ENCODE peak calls at places on chromosome 7, in six cellular contexts. G is SK-N-SH, Z is mammary epithelial cell, L is fibroblast of lung, Y is neural progenitor cell, D is Karpas-422. V is an unnamed sample.
A peak's percentile ranks its signal among the peaks of the same experiment; 100 is the strongest.

GRCh38 chr7:134448359-134449229 is 10.3 kb downstream of the AKR1B1 start:
- DNase-seq in Z (peak; percentile 90), L (peak; percentile 86), Y (no peak), G (no peak), D (no peak), V (peak; percentile 96)

GRCh38 chr7:94182066-94182465 is 177.9 kb upstream of the BET1 start:
- DNase-seq in D (no peak), Z (peak; percentile 70), Y (no peak), L (peak; percentile 92), G (no peak), V (peak; percentile 34)

GRCh38 chr7:114426824-114427223 is 12.2 kb downstream of the FOXP2 start:
- DNase-seq in Y (peak; percentile 27), Z (no peak), G (no peak), D (no peak), L (peak; percentile 20), V (no peak)

GRCh38 chr7:132435016-132435990 is 141.0 kb downstream of the PLXNA4 start:
- DNase-seq in Y (peak; percentile 40), D (no peak), L (no peak), G (peak; percentile 73), Z (no peak), V (no peak)

GRCh38 chr7:83148776-83149175 is 13.9 kb downstream of the PCLO start:
- DNase-seq in L (peak; percentile 65), Z (peak; percentile 54), D (no peak), Y (no peak), G (no peak), V (no peak)

GRCh38 chr7:112097524-112097923 is 108.7 kb downstream of the DOCK4 start:
- DNase-seq in G (no peak), D (no peak), L (no peak), Y (no peak), Z (peak; percentile 68), V (no peak)

GRCh38 chr7:141477866-141478265 is 73.3 kb upstream of the AGK start:
- DNase-seq in L (peak; percentile 61), Y (no peak), Z (no peak), D (no peak), G (no peak), V (no peak)

GRCh38 chr7:155405399-155406318 is 52.3 kb upstream of the EN2 start:
- DNase-seq in Z (no peak), Y (peak; percentile 32), L (no peak), G (peak; percentile 70), D (peak; percentile 44), V (peak; percentile 91)

GRCh38 chr7:40644454-40645188 is 509.8 kb downstream of the SUGCT start:
- DNase-seq in L (no peak), Y (no peak), G (peak; percentile 41), D (no peak), Z (no peak), V (no peak)

GRCh38 chr7:36567699-36568436 is 156.4 kb downstream of the AOAH start:
- DNase-seq in L (no peak), D (no peak), Z (no peak), Y (no peak), G (no peak), V (peak; percentile 51)

GRCh38 chr7:151374726-151375125 is 33.1 kb downstream of the NUB1 start:
- DNase-seq in L (no peak), Y (no peak), G (peak; percentile 34), Z (no peak), D (no peak), V (peak; percentile 49)

GRCh38 chr7:8190121-8190895 is 71.7 kb downstream of the ICA1 start:
- DNase-seq in L (peak; percentile 53), Y (peak; percentile 78), D (peak; percentile 85), Z (peak; percentile 41), G (peak; percentile 60), V (peak; percentile 77)

GRCh38 chr7:8189615-8190014 is 72.4 kb downstream of the ICA1 start:
- DNase-seq in Z (no peak), Y (peak; percentile 88), D (no peak), G (no peak), L (peak; percentile 5), V (no peak)

GRCh38 chr7:8184241-8184640 is 77.7 kb downstream of the ICA1 start:
- DNase-seq in Y (no peak), Z (no peak), G (no peak), L (no peak), D (no peak), V (no peak)

DNA sequence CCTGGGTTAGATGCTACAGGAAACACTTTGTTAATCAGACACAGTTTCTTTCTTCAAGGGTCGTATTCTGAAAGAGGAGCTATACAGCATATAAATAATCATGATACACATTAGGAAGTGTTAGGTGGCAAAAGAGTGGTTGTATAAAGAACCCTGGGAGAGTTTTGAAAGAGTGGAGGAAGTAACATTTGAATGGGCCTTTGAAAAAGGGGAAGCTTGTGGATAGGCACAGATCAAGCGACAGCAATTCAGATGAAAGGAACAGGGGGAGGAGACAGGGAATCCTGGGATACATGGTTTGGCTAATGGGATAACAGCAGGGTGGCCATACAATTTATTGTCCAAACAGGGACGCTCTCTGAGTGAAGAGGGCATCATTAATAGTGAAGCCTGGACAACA is 76.1 kb downstream of the ICA1 start:
- DNase-seq in D (peak; percentile 46), L (no peak), Y (peak; percentile 32), G (no peak), Z (no peak), V (no peak)
- H2AFZ ChIP-seq in D (peak overlapping the region; percentile 55), L (no peak overlapping the region), Y (peak overlapping the region; percentile 52), G (no peak overlapping the region), Z (no peak overlapping the region), V (no peak overlapping the region)

GRCh38 chr7:121001932-121002754 is 13.6 kb downstream of the CPED1 start:
- DNase-seq in Y (no peak), Z (no peak), L (no peak), D (no peak), G (no peak), V (no peak)
- H3K4me1 ChIP-seq in Y (peaks cover 9% of the 10 kb centered on the region), Z (no peaks in the 10 kb centered on the region), L (peaks cover 19% of the 10 kb centered on the region), D (peaks cover 3% of the 10 kb centered on the region), G (peaks cover 23% of the 10 kb centered on the region), V (peaks cover 46% of the 10 kb centered on the region)

GRCh38 chr7:92808635-92809034 is 27.7 kb downstream of the CDK6 start:
- DNase-seq in Z (no peak), G (no peak), D (no peak), L (no peak), Y (no peak), V (no peak)
- H4K20me1 ChIP-seq in Z (no peaks in the 10 kb centered on the region), G (peaks cover 28% of the 10 kb centered on the region), D (no peaks in the 10 kb centered on the region), L (no peaks in the 10 kb centered on the region), Y (no peaks in the 10 kb centered on the region), V (no peaks in the 10 kb centered on the region)

DNA sequence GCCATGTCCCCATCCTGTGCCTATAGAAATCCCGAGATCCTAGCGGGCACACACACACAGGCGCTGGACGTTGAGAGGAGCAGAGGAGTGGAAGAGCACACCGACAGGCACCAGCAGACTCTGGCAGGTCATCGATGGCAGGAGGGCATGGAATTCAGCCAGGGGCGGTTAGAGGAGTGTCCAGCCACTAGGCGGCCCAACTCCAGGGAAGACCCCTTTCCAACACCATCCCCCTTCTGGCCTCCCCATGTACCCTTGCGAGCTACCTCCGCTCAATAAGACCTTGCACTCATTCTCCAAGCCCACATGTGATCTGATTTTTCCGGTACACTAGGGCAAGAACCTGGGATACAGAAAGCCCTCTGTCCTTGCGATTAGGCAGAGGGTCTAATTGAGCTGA is 356.0 kb upstream of the DPP6 start:
- DNase-seq in L (no peak), Y (no peak), D (no peak), Z (no peak), G (no peak), V (no peak)
- H2AFZ ChIP-seq in L (no peak overlapping the region), Y (no peak overlapping the region), D (no peak overlapping the region), Z (no peak overlapping the region), G (no peak overlapping the region), V (no peak overlapping the region)

GRCh38 chr7:3119963-3120362 is 76.3 kb upstream of the CARD11 start:
- DNase-seq in Y (no peak), G (no peak), D (no peak), L (no peak), Z (no peak), V (no peak)

GRCh38 chr7:3112499-3113134 is 69.0 kb upstream of the CARD11 start:
- DNase-seq in L (no peak), D (no peak), G (no peak), Y (peak; percentile 42), Z (no peak), V (no peak)

GRCh38 chr7:3114917-3115316 is 71.2 kb upstream of the CARD11 start:
- DNase-seq in Z (no peak), D (no peak), Y (no peak), L (no peak), G (no peak), V (no peak)

GRCh38 chr7:3120513-3120912 is 76.8 kb upstream of the CARD11 start:
- DNase-seq in L (no peak), Y (no peak), Z (no peak), D (no peak), G (no peak), V (no peak)

DNA sequence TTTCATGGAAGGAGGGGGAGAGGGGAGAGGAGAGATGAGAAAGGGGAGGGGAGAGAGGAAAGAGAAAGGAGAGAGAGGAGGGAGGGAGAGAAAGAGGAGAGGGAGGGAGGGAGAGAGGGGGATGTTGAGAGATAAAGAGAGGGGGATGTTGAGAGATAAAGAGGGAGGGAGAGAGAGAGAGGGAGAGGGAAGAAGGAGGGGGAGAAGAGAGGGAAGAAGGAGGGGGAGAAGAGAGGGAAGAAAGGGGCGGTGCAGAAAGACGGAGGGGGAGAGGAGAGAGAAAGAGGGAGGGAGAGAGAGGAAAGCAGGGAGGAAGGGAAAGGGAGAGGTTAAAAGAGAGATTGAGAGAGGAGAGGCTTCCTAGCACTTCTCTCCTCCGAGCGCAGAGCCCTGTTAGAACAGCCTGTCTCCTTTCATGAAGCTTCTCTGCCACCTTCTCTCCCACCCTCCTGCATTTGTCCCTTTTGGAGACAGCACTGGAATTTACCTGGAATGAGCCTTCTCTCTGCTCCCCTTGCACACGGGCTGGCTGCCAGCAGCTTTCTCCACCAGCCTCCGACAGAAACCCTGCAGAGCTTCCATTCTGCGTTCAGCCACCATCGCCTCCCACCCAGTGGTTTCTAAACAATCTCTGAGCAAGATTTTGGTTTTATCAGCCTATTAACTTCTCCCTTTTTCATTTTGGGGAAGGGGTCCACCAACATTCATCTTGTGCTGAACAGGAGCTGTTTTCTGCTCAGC is 74.0 kb upstream of the CARD11 start:
- DNase-seq in L (no peak), G (no peak), Z (no peak), Y (no peak), D (no peak), V (no peak)
- H3K4me1 ChIP-seq in L (no peaks in the 10 kb centered on the region), G (no peaks in the 10 kb centered on the region), Z (no peaks in the 10 kb centered on the region), Y (peaks cover 4% of the 10 kb centered on the region), D (no peaks in the 10 kb centered on the region), V (no peaks in the 10 kb centered on the region)

DNA sequence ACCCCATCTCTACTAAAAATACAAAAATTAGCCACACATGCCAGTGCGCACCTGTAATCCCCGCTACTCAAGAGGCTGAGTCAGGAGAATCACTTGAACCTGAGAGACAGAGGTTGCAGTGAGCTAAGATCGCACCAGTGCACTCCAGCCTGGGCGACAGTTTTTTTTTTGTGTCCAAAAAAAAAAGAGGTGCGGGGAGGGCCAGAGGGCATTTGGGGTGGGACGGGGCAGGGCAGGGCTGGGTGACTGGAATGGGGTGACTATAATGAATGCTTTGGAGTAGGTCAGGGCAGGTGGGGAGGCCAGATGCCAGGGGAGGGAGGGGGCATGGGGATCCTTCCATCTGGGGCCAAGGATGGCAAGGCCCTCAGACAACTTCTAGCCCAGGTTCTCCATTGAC is 23.5 kb downstream of the GTF2IRD1 start:
- DNase-seq in Z (no peak), D (no peak), L (no peak), G (no peak), Y (no peak), V (no peak)
- H4K20me1 ChIP-seq in Z (no peaks in the 10 kb centered on the region), D (no peaks in the 10 kb centered on the region), L (no peaks in the 10 kb centered on the region), G (peaks cover 24% of the 10 kb centered on the region), Y (peaks cover 100% of the 10 kb centered on the region), V (no peaks in the 10 kb centered on the region)